ENCODE peak calls at places on chromosomes 12 and 14, in five cellular contexts. W, D, R, Z and J are unnamed samples.

GRCh38 chr14:46661728-46662127 is 10.1 kb upstream of the RPL10L start:
- DNase-seq in R (no peak), D (no peak), W (no peak), Z (no peak), J (no peak)

GRCh38 chr12:49557917-49558215 is 10.1 kb downstream of the MCRS1 start:
- DNase-seq in W (no peak), R (no peak), D (no peak), Z (peak; percentile 52), J (no peak)

GRCh38 chr12:50017047-50017446 is 8.2 kb downstream of the RACGAP1 start:
- DNase-seq in Z (no peak), D (peak; percentile 51), R (no peak), W (no peak), J (no peak)

GRCh38 chr12:77685112-77685511 is 145.6 kb upstream of the NAV3 start:
- DNase-seq in D (peak; percentile 58), W (peak; percentile 50), Z (peak; percentile 43), R (peak; percentile 8), J (peak; percentile 7)

GRCh38 chr12:71439613-71440392 is at the start of gene LGR5:
- DNase-seq in D (no peak), Z (peak; percentile 69), W (peak; percentile 59), R (peak; percentile 22), J (peak; percentile 21)

GRCh38 chr12:20455001-20455706 is 86.8 kb downstream of the PDE3A start:
- DNase-seq in W (no peak), D (no peak), R (no peak), Z (no peak), J (no peak)

GRCh38 chr14:55129086-55129427 is at the start of gene LGALS3:
- DNase-seq in R (peak; percentile 72), Z (peak; percentile 83), W (peak; percentile 64), D (peak; percentile 87), J (peak; percentile 90)

GRCh38 chr14:101102875-101103274 is 199.4 kb upstream of the RTL1 start:
- DNase-seq in R (no peak), D (no peak), W (peak; percentile 28), Z (no peak), J (no peak)

GRCh38 chr14:52729925-52730707 is at the start of gene STYX:
- DNase-seq in Z (peak; percentile 99), D (peak; percentile 99), W (peak; percentile 98), R (peak; percentile 99), J (peak; percentile 92)
- TF ChIP-seq CTCF in Z (peak; percentile 4), D (no peak), W (peak; percentile 25), R (no peak), J (no peak)

DNA sequence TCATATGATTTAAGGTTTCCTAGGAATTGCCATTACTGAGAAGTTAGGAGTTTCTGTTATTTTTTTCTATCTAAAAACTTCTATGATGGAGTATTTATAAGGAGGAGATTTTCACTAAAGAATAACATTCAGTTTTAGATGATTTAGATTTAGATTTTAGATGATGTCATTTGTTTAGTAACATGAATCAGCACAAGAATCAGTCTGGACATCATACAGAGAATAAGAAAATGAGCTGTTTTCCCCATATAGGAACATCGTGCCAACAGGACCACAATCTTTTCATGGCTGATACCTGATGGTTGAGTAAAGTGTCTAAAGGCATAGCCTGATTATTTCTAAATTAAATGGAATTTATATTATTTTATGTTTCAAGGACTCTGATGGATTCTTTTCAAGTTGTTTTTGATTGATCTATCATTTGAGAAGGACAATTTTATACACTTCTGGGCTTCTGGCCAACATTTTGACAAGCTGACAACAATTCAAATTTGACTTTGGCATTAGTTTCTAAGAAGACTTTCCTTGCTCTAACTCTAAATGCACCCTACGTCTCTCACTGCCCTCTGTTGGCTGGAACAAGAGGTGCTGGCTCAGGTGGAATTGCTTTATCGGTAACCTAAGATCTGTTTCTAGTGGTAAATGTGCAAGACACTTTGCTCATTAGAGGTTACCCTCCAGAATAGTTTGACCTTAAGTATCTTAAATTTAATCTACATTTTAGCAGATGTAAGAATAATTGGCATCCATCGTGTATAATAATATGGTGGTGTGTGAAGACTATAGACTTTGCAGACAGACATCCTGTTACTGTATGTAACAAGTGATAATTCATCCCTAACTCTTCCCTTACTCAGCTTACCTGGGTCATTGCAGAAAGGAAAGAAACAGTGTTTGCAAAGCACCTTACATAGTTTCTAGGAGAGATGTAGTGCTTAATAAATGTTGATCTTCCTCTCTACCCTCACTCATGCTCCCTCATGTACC is 42.8 kb upstream of the CPSF6 start:
- DNase-seq in D (no peak), W (no peak), R (no peak), Z (no peak), J (no peak)
- TF ChIP-seq CTCF in D (no peak), W (no peak), R (peak; percentile 40), Z (peak; percentile 26), J (peak; percentile 30)

GRCh38 chr14:68718033-68718725 is 74.7 kb downstream of the ZFP36L1 start:
- DNase-seq in Z (no peak), R (no peak), W (no peak), D (no peak), J (no peak)
- TF ChIP-seq CTCF in Z (no peak), R (peak; percentile 54), W (peak; percentile 61), D (no peak), J (no peak)

GRCh38 chr14:75226755-75227544 is 50.5 kb upstream of the TMED10 start:
- DNase-seq in Z (no peak), W (no peak), R (no peak), D (peak; percentile 45), J (no peak)

GRCh38 chr14:75229576-75229922 is 49.1 kb upstream of the FOS start:
- DNase-seq in Z (no peak), D (peak; percentile 67), R (no peak), W (no peak), J (no peak)

GRCh38 chr14:75231320-75231719 is 47.3 kb upstream of the FOS start:
- DNase-seq in Z (no peak), D (no peak), R (no peak), W (no peak), J (no peak)

GRCh38 chr14:75232597-75232996 is 46.0 kb upstream of the FOS start:
- DNase-seq in Z (no peak), R (no peak), D (no peak), W (no peak), J (no peak)

GRCh38 chr14:75229923-75230792 is 48.5 kb upstream of the FOS start:
- DNase-seq in W (no peak), R (peak; percentile 65), D (peak; percentile 74), Z (peak; percentile 62), J (no peak)
- TF ChIP-seq CTCF in W (peak; percentile 56), R (no peak), D (no peak), Z (peak; percentile 16), J (no peak)

GRCh38 chr12:6605425-6606330 is 1.5 kb downstream of the CHD4 start:
- DNase-seq in R (no peak), Z (peak; percentile 52), W (peak; percentile 45), D (no peak), J (no peak)
- TF ChIP-seq CTCF in R (no peak), Z (no peak), W (no peak), D (no peak), J (no peak)

GRCh38 chr12:91203610-91204009 is 21.0 kb upstream of the DCN start:
- DNase-seq in R (no peak), W (no peak), Z (no peak), D (no peak), J (no peak)

GRCh38 chr12:91202390-91202789 is 19.8 kb upstream of the DCN start:
- DNase-seq in R (no peak), D (no peak), Z (no peak), W (no peak), J (no peak)

GRCh38 chr12:91210144-91210543 is 27.5 kb upstream of the DCN start:
- DNase-seq in R (no peak), Z (no peak), W (no peak), D (no peak), J (no peak)

GRCh38 chr12:91205791-91206190 is 23.2 kb upstream of the DCN start:
- DNase-seq in Z (no peak), D (no peak), W (no peak), R (no peak), J (no peak)

DNA sequence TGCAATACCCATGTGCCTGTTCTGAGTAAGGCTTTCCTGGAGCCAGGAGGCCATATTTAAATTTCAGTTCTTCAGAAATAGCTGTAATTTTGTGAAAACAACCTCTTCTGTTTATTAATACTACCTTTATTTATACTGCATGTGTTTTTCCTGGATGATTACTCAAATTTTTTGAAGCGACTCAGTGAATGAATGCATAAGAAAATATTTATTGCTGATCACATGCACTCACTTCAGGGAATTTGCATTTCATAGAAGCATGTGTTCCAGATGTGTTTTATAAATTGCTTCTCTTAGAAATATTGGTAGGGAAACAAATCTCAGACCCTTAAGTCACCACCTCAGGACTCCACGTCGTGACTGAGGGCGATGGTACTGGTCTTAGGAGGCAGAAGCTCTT is 21.8 kb upstream of the DCN start:
- DNase-seq in Z (no peak), D (no peak), R (no peak), W (no peak), J (no peak)
- TF ChIP-seq CTCF in Z (no peak), D (no peak), R (no peak), W (no peak), J (no peak)

GRCh38 chr14:70891741-70892140 is 15.5 kb upstream of the PCNX1 start:
- DNase-seq in W (no peak), D (no peak), R (no peak), Z (no peak), J (no peak)

GRCh38 chr14:70893062-70893841 is 14.0 kb upstream of the PCNX1 start:
- DNase-seq in D (no peak), R (no peak), Z (no peak), W (no peak), J (no peak)

GRCh38 chr14:70896317-70896716 is 10.9 kb upstream of the PCNX1 start:
- DNase-seq in R (no peak), Z (no peak), W (no peak), D (no peak), J (no peak)

GRCh38 chr14:70894868-70895267 is 12.4 kb upstream of the PCNX1 start:
- DNase-seq in Z (no peak), W (no peak), R (no peak), D (no peak), J (no peak)

DNA sequence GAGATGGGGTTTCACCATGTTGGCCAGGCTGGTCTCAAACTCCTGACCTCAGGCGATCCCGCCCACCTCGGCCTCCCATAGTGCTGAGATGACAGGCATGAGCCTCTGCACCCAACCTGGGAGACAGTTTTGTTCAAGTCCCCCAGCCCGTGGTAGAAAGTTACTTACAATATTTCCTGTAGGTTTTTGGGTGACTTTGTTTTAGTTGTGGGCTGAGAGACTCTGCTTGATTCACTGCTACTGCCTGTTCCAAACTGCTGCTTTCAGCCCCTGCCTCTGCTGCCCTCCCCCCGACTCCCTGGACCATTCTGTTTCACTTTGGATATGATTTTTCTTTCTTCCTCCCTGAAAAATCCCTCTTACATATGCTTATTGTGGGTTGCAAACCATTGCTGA is 13.4 kb upstream of the PCNX1 start:
- DNase-seq in Z (no peak), R (no peak), D (no peak), W (no peak), J (no peak)
- TF ChIP-seq CTCF in Z (no peak), R (no peak), D (no peak), W (no peak), J (no peak)

DNA sequence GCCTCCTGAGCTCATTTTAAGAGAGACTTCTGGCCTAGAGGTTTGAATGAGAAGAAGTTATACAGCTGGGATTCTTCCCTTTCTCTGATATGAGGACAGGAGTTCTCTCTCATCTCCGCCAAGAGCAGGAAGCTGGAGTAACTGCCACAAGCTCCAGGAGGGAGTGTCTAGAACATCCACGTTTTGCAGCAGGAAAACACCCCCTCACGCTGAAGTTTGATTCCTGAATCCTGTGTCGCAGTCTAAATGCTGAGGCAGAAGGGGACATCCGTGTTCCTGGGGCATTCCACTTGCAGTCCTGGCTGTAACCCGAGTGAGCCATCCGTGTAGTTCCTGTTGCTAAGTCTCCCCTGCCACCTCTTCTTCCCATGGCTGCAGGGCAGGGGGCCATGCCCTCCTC is 38.3 kb downstream of the NTF3 start:
- DNase-seq in Z (no peak), W (no peak), R (no peak), D (no peak), J (no peak)
- TF ChIP-seq CTCF in Z (no peak), W (no peak), R (no peak), D (no peak), J (no peak)